ENCODE peak calls at places on chromosome 5, in five cellular contexts. S is KBM-7; I is astrocyte; P is CD8-positive, alpha-beta T cell; F is GM12891. Q is an unnamed sample.
A peak's percentile ranks its signal among the peaks of the same experiment; 100 is the strongest.

GRCh38 chr5:142600611-142601360 is 85.1 kb downstream of the FGF1 start:
- DNase-seq in S (no peak), I (peak; percentile 81), P (no peak), F (no peak), Q (no peak)

GRCh38 chr5:94374336-94374735 is 244.1 kb downstream of the KIAA0825 start:
- DNase-seq in S (no peak), I (no peak), P (no peak), F (no peak), Q (no peak)

GRCh38 chr5:126972062-126972895 is 58.1 kb downstream of the MARCHF3 start:
- DNase-seq in S (peak; percentile 89), I (no peak), P (peak; percentile 57), F (peak; percentile 34), Q (peak; percentile 60)

GRCh38 chr5:82349651-82350050 is 71.5 kb upstream of the RPS23 start:
- DNase-seq in S (peak; percentile 79), I (no peak), P (no peak), F (no peak), Q (no peak)

GRCh38 chr5:159319822-159320221 is 10.5 kb downstream of the IL12B start:
- DNase-seq in S (no peak), I (no peak), P (no peak), F (no peak), Q (no peak)

GRCh38 chr5:73125289-73125688 is 4.9 kb downstream of the TMEM171 start:
- DNase-seq in S (no peak), I (no peak), P (no peak), F (no peak), Q (no peak)

GRCh38 chr5:153425914-153426313 is 64.6 kb upstream of the GRIA1 start:
- DNase-seq in S (peak; percentile 3), I (no peak), P (no peak), F (no peak), Q (no peak)

GRCh38 chr5:106843812-106844416 is 826.8 kb downstream of the EFNA5 start:
- DNase-seq in S (no peak), I (peak; percentile 14), P (no peak), F (no peak), Q (no peak)

GRCh38 chr5:104932431-104932830 is 1369.8 kb upstream of the NUDT12 start:
- DNase-seq in S (no peak), I (no peak), P (no peak), F (no peak), Q (no peak)